ENCODE peak calls at places on chromosomes 2 and 18, in nine cellular contexts. I is CD8-positive, alpha-beta T cell; F is keratinocyte; V is transverse colon; G is CD8-positive, alpha-beta memory T cell; Q is prostate gland; D is suprapubic skin; N is K562; S is heart left ventricle. C is an unnamed sample.

GRCh38 chr2:33531345-33532059 is 55.1 kb downstream of the RASGRP3 start:
- DNase-seq in I (no peak), F (no peak), V (no peak), G (no peak), Q (no peak), D (no peak), N (no peak), S (no peak), C (no peak)

GRCh38 chr2:164967781-164968228 is 12.5 kb upstream of the SLC38A11 start:
- DNase-seq in I (no peak), F (peak; percentile 81), V (no peak), G (no peak), Q (peak; percentile 88), D (no peak), N (no peak), S (no peak), C (no peak)

GRCh38 chr2:216142540-216142939 is 33.4 kb downstream of the XRCC5 start:
- DNase-seq in I (no peak), F (no peak), V (no peak), G (no peak), Q (no peak), D (no peak), N (no peak), S (no peak), C (no peak)

GRCh38 chr2:171365232-171365631 is 68.6 kb downstream of the METTL8 start:
- DNase-seq in I (no peak), F (peak; percentile 11), V (peak; percentile 34), G (no peak), Q (no peak), D (no peak), N (no peak), S (no peak), C (no peak)

GRCh38 chr2:207073791-207074678 is 91.7 kb downstream of the KLF7 start:
- DNase-seq in I (no peak), F (no peak), V (no peak), G (no peak), Q (no peak), D (no peak), N (no peak), S (no peak), C (peak; percentile 42)

GRCh38 chr2:130372055-130372832 is 16.4 kb downstream of the PTPN18 start:
- DNase-seq in I (peak; percentile 76), F (peak; percentile 25), V (peak; percentile 95), G (peak; percentile 57), Q (peak; percentile 84), D (peak; percentile 92), N (peak; percentile 92), S (peak; percentile 91), C (peak; percentile 96)

GRCh38 chr2:39571197-39571731 is 94.5 kb upstream of the TMEM178A start:
- DNase-seq in I (no peak), F (no peak), V (no peak), G (no peak), Q (no peak), D (no peak), N (no peak), S (no peak), C (no peak)

GRCh38 chr18:28903366-28903765 is 726.4 kb upstream of the CDH2 start:
- DNase-seq in I (no peak), F (no peak), V (no peak), G (no peak), Q (no peak), D (no peak), N (no peak), S (no peak), C (no peak)

GRCh38 chr18:35983818-35984217 is 11.3 kb downstream of the RMP24 start:
- DNase-seq in I (no peak), F (no peak), V (no peak), G (no peak), Q (no peak), D (no peak), N (no peak), S (no peak), C (no peak)

GRCh38 chr2:98583516-98583865 is 24.8 kb downstream of the COA5 start:
- DNase-seq in I (no peak), F (no peak), V (no peak), G (no peak), Q (no peak), D (no peak), N (no peak), S (no peak), C (no peak)

GRCh38 chr2:164388511-164388910 is 232.8 kb downstream of the GRB14 start:
- DNase-seq in I (no peak), F (peak; percentile 30), V (no peak), G (no peak), Q (no peak), D (no peak), N (no peak), S (no peak), C (no peak)

GRCh38 chr2:37871453-37872191 is 53.5 kb upstream of the RMDN2 start:
- DNase-seq in I (no peak), F (peak; percentile 45), V (no peak), G (no peak), Q (no peak), D (no peak), N (no peak), S (no peak), C (no peak)

GRCh38 chr2:96907405-96908041 is 37.6 kb upstream of the SEMA4C start:
- DNase-seq in I (no peak), F (no peak), V (peak; percentile 63), G (no peak), Q (peak; percentile 84), D (peak; percentile 83), N (no peak), S (peak; percentile 88), C (no peak)

GRCh38 chr18:76451475-76452331 is 43.3 kb downstream of the ZNF516 start:
- DNase-seq in I (no peak), F (no peak), V (no peak), G (no peak), Q (no peak), D (no peak), N (no peak), S (peak; percentile 12), C (peak; percentile 67)

GRCh38 chr18:11077548-11078187 is 71.7 kb downstream of the PIEZO2 start:
- DNase-seq in I (no peak), F (no peak), V (no peak), G (no peak), Q (no peak), D (no peak), N (no peak), S (no peak), C (no peak)

GRCh38 chr18:47932603-47933002 is 2.1 kb upstream of the SMAD2 start:
- DNase-seq in I (no peak), F (no peak), V (no peak), G (no peak), Q (no peak), D (no peak), N (no peak), S (no peak), C (no peak)

GRCh38 chr2:58099097-58099769 is 52.6 kb downstream of the VRK2 start:
- DNase-seq in I (no peak), F (no peak), V (no peak), G (no peak), Q (no peak), D (no peak), N (no peak), S (no peak), C (no peak)

GRCh38 chr2:28751956-28752607 is 452 bp downstream of the PPP1CB start:
- DNase-seq in I (peak; percentile 41), F (no peak), V (no peak), G (peak; percentile 14), Q (no peak), D (no peak), N (peak; percentile 58), S (no peak), C (no peak)

GRCh38 chr2:189657867-189658266 is 3.4 kb upstream of the ASNSD1 start:
- DNase-seq in I (peak; percentile 56), F (no peak), V (peak; percentile 33), G (no peak), Q (no peak), D (no peak), N (no peak), S (peak; percentile 35), C (no peak)

GRCh38 chr2:127362971-127363370 is 24.8 kb downstream of the MAP3K2 start:
- DNase-seq in I (no peak), F (no peak), V (no peak), G (no peak), Q (no peak), D (no peak), N (no peak), S (no peak), C (no peak)

DNA sequence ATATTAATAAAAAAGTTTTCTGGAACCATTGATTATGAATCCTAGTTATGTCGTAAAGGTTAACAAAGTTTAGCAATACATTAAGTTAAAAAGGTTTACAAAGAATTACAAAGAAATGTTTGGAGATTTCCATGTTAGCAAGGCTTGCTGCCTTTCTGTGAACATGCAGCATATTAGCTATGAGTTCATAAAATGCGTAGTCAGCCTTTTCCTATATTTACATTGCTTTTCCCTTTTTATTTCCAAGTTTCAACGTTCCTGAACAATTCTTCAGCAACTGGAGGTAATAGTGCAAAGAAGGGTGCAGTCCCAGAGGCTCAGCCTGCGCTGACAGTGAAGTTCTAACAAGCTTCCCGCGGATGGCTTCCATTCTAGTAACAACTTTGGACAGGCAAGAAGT is 51.6 kb downstream of the WDSUB1 start:
- DNase-seq in I (no peak), F (no peak), V (no peak), G (no peak), Q (no peak), D (no peak), N (no peak), S (no peak), C (no peak)
- H3K36me3 ChIP-seq in I (no peaks in the 10 kb centered on the region), F (peaks cover 13% of the 10 kb centered on the region), V (peaks cover 43% of the 10 kb centered on the region), G (no peaks in the 10 kb centered on the region), Q (peaks cover 9% of the 10 kb centered on the region), D (peaks cover 87% of the 10 kb centered on the region), N (no peaks in the 10 kb centered on the region), S (no peaks in the 10 kb centered on the region), C (no peaks in the 10 kb centered on the region)

DNA sequence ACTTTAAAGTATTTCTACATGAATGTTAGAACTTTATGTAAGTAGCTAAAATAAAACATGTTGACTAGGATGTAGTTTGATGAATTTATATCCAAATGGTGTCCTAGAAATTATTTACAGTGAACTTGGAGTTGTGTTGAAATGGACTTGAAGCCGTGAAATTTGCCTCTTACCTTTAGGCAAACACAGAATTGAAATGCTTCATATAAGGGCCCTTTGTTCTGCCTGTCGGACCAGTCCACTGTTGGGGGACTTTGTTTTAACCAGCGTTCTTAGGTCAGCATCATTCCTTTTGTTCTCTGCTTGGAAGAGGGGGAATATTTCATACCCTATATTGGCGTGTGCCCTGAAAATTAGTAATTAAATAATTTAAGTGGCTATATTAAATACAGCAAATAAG is 18.3 kb downstream of the RAB12 start:
- DNase-seq in I (no peak), F (no peak), V (no peak), G (no peak), Q (no peak), D (no peak), N (no peak), S (no peak), C (no peak)
- H3K36me3 ChIP-seq in I (peaks cover 14% of the 10 kb centered on the region), F (peaks cover 24% of the 10 kb centered on the region), V (peaks cover 15% of the 10 kb centered on the region), G (peaks cover 6% of the 10 kb centered on the region), Q (peaks cover 7% of the 10 kb centered on the region), D (peaks cover 35% of the 10 kb centered on the region), N (peaks cover 75% of the 10 kb centered on the region), S (no peaks in the 10 kb centered on the region), C (peaks cover 10% of the 10 kb centered on the region)

GRCh38 chr2:1664698-1665097 is 79.6 kb downstream of the PXDN start:
- DNase-seq in I (no peak), F (no peak), V (no peak), G (no peak), Q (no peak), D (no peak), N (no peak), S (no peak), C (no peak)
- H3K36me3 ChIP-seq in I (no peaks in the 10 kb centered on the region), F (peaks cover 8% of the 10 kb centered on the region), V (no peaks in the 10 kb centered on the region), G (no peaks in the 10 kb centered on the region), Q (peaks cover 19% of the 10 kb centered on the region), D (peaks cover 44% of the 10 kb centered on the region), N (no peaks in the 10 kb centered on the region), S (no peaks in the 10 kb centered on the region), C (no peaks in the 10 kb centered on the region)

GRCh38 chr2:10148268-10148667 is 25.7 kb downstream of the RRM2 start:
- DNase-seq in I (no peak), F (no peak), V (no peak), G (no peak), Q (no peak), D (no peak), N (no peak), S (no peak), C (no peak)
- H3K36me3 ChIP-seq in I (no peaks in the 10 kb centered on the region), F (no peaks in the 10 kb centered on the region), V (no peaks in the 10 kb centered on the region), G (no peaks in the 10 kb centered on the region), Q (no peaks in the 10 kb centered on the region), D (no peaks in the 10 kb centered on the region), N (peaks cover 39% of the 10 kb centered on the region), S (no peaks in the 10 kb centered on the region), C (no peaks in the 10 kb centered on the region)

C was measured in Karpas-422.